ENCODE peak calls at places on chromosomes 7 and 10, in eight cellular contexts. N is cardiac muscle cell; A is neuronal stem cell; M is neural progenitor cell; C is pancreas; B is CD4-positive, alpha-beta memory T cell; X is GM23338; P is sigmoid colon. S is an unnamed sample.

GRCh38 chr10:8296090-8296741 is 241.7 kb downstream of the GATA3 start:
- DNase-seq in N (no peak), A (no peak), M (peak), C (no peak), B (no peak), X (peak), P (no peak), S (no peak)

GRCh38 chr7:143948733-143949132 is 5.9 kb upstream of the OR2F1 start:
- DNase-seq in N (no peak), A (no peak), M (no peak), C (no peak), B (no peak), X (no peak), P (no peak), S (no peak)

GRCh38 chr7:105267244-105267643 is 121.5 kb downstream of the SRPK2 start:
- DNase-seq in N (no peak), A (no peak), M (no peak), C (no peak), B (no peak), X (no peak), P (no peak), S (no peak)

GRCh38 chr10:107546239-107546638 is 381.7 kb upstream of the SORCS1 start:
- DNase-seq in N (peak), A (no peak), M (no peak), C (no peak), B (no peak), X (no peak), P (no peak), S (no peak)

GRCh38 chr10:122541541-122542002 is 19.0 kb upstream of the DMBT1 start:
- DNase-seq in N (peak), A (no peak), M (no peak), C (no peak), B (peak), X (no peak), P (no peak), S (no peak)

GRCh38 chr10:113746188-113746950 is 5.1 kb upstream of the PLEKHS1 start:
- DNase-seq in N (peak), A (no peak), M (no peak), C (no peak), B (no peak), X (no peak), P (no peak), S (no peak)

GRCh38 chr10:100519321-100520051 is at the start of gene SEC31B:
- DNase-seq in N (no peak), A (peak), M (peak), C (peak), B (no peak), X (peak), P (no peak), S (peak)

GRCh38 chr7:143497008-143497795 is 19.5 kb downstream of the TAS2R41 start:
- DNase-seq in N (no peak), A (no peak), M (no peak), C (no peak), B (no peak), X (no peak), P (no peak), S (no peak)

GRCh38 chr10:59508296-59508695 is 145.9 kb upstream of the FAM13C start:
- DNase-seq in N (no peak), A (no peak), M (no peak), C (no peak), B (no peak), X (no peak), P (no peak), S (no peak)

GRCh38 chr7:96636342-96636865 is 73.2 kb downstream of the SEM1 start:
- DNase-seq in N (no peak), A (no peak), M (no peak), C (no peak), B (no peak), X (no peak), P (no peak), S (no peak)

DNA sequence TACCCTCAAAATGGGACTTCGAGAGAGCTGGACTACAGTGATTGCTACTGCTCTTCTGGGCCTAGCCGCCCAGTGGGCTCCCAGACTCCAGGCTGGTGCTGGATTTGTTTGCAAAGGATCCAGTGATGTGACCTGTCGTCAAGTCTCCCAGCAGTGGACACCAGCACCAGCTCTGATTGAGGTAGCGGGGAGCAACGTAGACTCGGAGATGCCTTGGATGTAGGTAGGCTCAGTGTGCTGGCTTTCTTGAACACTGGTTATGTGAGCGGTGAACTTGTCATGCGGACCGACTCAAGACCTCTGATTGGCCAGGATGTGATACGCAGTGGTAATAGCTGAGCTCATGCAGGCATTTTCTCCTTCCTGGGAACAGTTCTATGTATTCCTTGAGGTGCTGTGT is 19.4 kb downstream of the AKR1C2 start:
- DNase-seq in N (no peak), A (no peak), M (no peak), C (peak), B (no peak), X (no peak), P (no peak), S (no peak)
- H3K4me3 ChIP-seq in N (no peak), A (no peak), M (no peak), C (no peak), B (no peak), X (no peak), P (no peak), S (no peak)

GRCh38 chr10:117914330-117914729 is 132.4 kb downstream of the RAB11FIP2 start:
- DNase-seq in N (no peak), A (no peak), M (no peak), C (no peak), B (no peak), X (no peak), P (no peak), S (no peak)
- H3K4me3 ChIP-seq in N (no peak), A (no peak), M (no peak), C (no peak), B (no peak), X (no peak), P (no peak), S (no peak)

GRCh38 chr7:131100357-131101054 is 227.2 kb upstream of the MKLN1 start:
- DNase-seq in N (no peak), A (no peak), M (no peak), C (no peak), B (peak), X (no peak), P (no peak), S (no peak)

GRCh38 chr7:131097662-131098376 is 229.9 kb upstream of the MKLN1 start:
- DNase-seq in N (no peak), A (no peak), M (no peak), C (no peak), B (peak), X (no peak), P (no peak), S (no peak)

GRCh38 chr7:131096267-131096927 is 231.3 kb upstream of the MKLN1 start:
- DNase-seq in N (no peak), A (no peak), M (no peak), C (no peak), B (peak), X (no peak), P (no peak), S (no peak)

GRCh38 chr7:131095346-131095745 is 232.3 kb upstream of the MKLN1 start:
- DNase-seq in N (peak), A (no peak), M (no peak), C (no peak), B (peak), X (no peak), P (no peak), S (no peak)

DNA sequence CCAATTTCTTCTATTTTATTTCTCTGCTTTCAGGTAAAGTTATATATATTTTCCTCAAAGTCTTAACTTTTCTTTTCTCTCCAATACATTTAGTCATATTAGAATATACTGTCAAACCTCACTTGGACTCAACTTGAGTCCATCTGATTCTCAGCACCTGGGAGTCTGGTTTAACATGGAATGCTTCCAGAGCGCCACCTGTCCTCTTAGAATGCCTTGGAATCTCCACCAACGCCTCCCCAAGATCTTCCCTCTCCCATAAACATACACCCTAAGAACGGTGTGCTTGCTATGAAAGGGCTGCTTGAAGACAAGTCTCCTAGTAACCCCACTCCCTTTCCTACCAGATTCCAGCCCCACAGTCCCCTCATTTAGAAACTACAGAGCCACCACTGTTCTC is 229.1 kb upstream of the MKLN1 start:
- DNase-seq in N (no peak), A (no peak), M (no peak), C (no peak), B (no peak), X (peak), P (no peak), S (no peak)
- H3K4me3 ChIP-seq in N (no peak), A (no peak), M (no peak), C (no peak), B (no peak), X (no peak), P (no peak), S (no peak)

DNA sequence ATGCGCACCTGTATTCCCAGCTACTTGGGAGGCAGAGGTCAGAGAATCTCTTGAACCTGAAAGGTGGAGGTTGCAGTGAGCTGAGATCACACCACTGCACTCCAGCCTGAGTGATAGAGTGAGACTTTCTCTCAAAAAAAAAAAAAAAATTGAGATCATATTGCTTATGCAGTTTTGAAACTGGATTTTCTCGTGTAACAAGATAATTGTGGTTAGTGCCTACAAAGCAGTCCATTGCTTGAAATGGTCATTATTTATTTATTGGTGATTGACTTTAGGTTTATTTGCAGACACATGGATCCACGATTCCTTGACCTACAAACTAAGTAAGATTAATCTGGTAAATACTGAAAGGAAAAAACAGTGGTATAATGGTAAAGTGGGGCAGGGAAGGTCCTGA is 149.8 kb downstream of the TAX1BP1 start:
- DNase-seq in N (no peak), A (no peak), M (no peak), C (no peak), B (no peak), X (no peak), P (no peak), S (no peak)
- H3K4me3 ChIP-seq in N (no peak), A (no peak), M (no peak), C (no peak), B (no peak), X (no peak), P (no peak), S (no peak)

GRCh38 chr10:118980870-118981269 is 48.6 kb upstream of the NANOS1 start:
- DNase-seq in N (no peak), A (no peak), M (no peak), C (no peak), B (no peak), X (no peak), P (no peak), S (peak)

GRCh38 chr10:118978998-118979350 is 50.5 kb upstream of the NANOS1 start:
- DNase-seq in N (no peak), A (no peak), M (no peak), C (no peak), B (no peak), X (no peak), P (no peak), S (no peak)

GRCh38 chr10:118980135-118980865 is 49.2 kb upstream of the NANOS1 start:
- DNase-seq in N (no peak), A (no peak), M (no peak), C (no peak), B (no peak), X (no peak), P (peak), S (peak)

GRCh38 chr10:118978316-118978997 is 51.1 kb upstream of the NANOS1 start:
- DNase-seq in N (no peak), A (no peak), M (no peak), C (no peak), B (no peak), X (no peak), P (no peak), S (no peak)

DNA sequence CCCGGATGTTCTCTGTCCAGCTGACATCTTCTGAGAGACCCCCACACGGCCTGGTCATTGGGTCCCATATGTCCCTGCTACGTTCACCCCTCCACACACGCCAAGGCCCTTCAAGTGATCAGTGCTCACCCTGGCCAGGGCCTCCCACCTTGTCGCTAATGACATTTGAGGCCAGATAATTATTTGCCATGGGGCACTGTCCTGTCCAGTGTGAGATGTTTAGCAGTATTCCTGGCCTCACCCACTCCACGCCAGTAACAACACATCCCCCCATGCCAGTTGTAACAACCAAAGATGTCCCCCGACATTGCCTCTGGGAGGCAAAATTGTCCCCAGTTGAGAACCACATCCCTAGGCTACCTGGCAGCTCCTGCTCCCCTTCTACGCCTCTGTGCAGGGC is 49.9 kb upstream of the NANOS1 start:
- DNase-seq in N (no peak), A (no peak), M (no peak), C (no peak), B (no peak), X (no peak), P (no peak), S (peak)
- H3K4me3 ChIP-seq in N (no peak), A (no peak), M (no peak), C (no peak), B (no peak), X (no peak), P (no peak), S (no peak)

GRCh38 chr10:61836888-61837747 is 64.4 kb upstream of the ARID5B start:
- DNase-seq in N (peak), A (no peak), M (no peak), C (no peak), B (no peak), X (no peak), P (no peak), S (no peak)
- H3K4me3 ChIP-seq in N (no peak), A (no peak), M (no peak), C (no peak), B (no peak), X (no peak), P (peak), S (peak)

DNA sequence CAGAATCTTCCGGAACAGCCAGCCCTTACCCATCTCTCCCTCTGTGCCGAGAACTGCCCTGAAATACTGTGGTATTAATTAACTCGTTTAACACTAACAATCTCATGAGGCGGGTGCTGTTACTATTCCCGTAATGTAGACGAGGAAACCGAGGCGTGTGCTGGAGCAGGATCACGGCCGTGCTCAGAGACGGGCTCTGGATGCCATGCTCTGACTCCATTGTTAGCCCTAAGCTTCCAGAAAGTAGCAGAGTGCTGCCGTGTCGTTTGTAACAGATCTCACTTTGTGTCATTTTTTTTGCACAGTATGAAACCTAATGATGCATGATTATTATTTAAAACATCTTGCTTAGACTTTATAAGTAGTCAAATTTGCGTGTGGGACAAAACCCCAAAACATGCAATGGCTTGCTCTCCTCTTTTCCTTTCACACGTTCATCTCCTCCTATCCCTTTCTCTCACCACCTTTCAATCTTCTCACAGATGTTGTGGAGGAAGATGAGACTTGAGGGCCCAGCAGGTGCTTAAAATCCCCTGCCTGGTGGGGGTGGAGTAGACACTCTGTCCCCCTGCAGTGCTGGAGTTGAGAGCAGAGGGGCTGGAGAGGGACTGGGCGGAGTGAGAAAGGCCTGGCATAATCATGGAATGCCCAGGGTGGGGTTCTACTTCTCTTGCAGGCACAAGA is 479 bp upstream of the ACTR3C start:
- DNase-seq in N (peak), A (no peak), M (no peak), C (no peak), B (no peak), X (no peak), P (no peak), S (no peak)
- H3K4me3 ChIP-seq in N (peak), A (peak), M (peak), C (peak), B (peak), X (peak), P (peak), S (peak)